ENCODE peak calls at places on chromosomes 6 and 20, in eight cellular contexts. E is neural crest cell, I is GM12865, S is fibroblast of mammary gland, Y is endothelial cell, Q is astrocyte of the cerebellum, N is foreskin keratinocyte, C is tibial artery. H is an unnamed sample.

GRCh38 chr20:56359212-56360132 is 698 bp downstream of the FAM210B start:
- DNase-seq in E (peak), I (peak), S (peak), Y (peak), Q (peak), N (peak), C (peak), H (no peak)

GRCh38 chr6:152454003-152454402 is 183.2 kb downstream of the SYNE1 start:
- DNase-seq in E (no peak), I (no peak), S (no peak), Y (no peak), Q (no peak), N (no peak), C (no peak), H (no peak)

GRCh38 chr6:115004204-115004603 is 661.4 kb upstream of the HS3ST5 start:
- DNase-seq in E (no peak), I (no peak), S (no peak), Y (no peak), Q (no peak), N (peak), C (no peak), H (no peak)

GRCh38 chr20:6395695-6396094 is 272.9 kb upstream of the FERMT1 start:
- DNase-seq in E (no peak), I (no peak), S (no peak), Y (no peak), Q (peak), N (peak), C (no peak), H (no peak)

GRCh38 chr6:166830185-166830890 is 126.0 kb downstream of the RNASET2 start:
- DNase-seq in E (no peak), I (peak), S (no peak), Y (no peak), Q (no peak), N (no peak), C (no peak), H (no peak)

GRCh38 chr20:45329497-45330319 is 18.5 kb downstream of the SDC4 start:
- DNase-seq in E (no peak), I (no peak), S (no peak), Y (no peak), Q (no peak), N (no peak), C (no peak), H (no peak)

GRCh38 chr6:89836637-89837222 is 7.0 kb downstream of the CASP8AP2 start:
- DNase-seq in E (no peak), I (peak), S (no peak), Y (no peak), Q (no peak), N (no peak), C (no peak), H (no peak)

GRCh38 chr20:33839591-33839990 is 28.4 kb downstream of the CHMP4B start:
- DNase-seq in E (no peak), I (no peak), S (no peak), Y (no peak), Q (no peak), N (no peak), C (no peak), H (no peak)

GRCh38 chr6:118558811-118559217 is 10.7 kb downstream of the PLN start:
- DNase-seq in E (no peak), I (peak), S (peak), Y (no peak), Q (no peak), N (no peak), C (no peak), H (no peak)

GRCh38 chr6:151847064-151847463 is 39.6 kb downstream of the ESR1 start:
- DNase-seq in E (peak), I (peak), S (peak), Y (peak), Q (peak), N (peak), C (no peak), H (no peak)

GRCh38 chr6:138422861-138423260 is 18.8 kb downstream of the HEBP2 start:
- DNase-seq in E (no peak), I (no peak), S (no peak), Y (no peak), Q (no peak), N (no peak), C (no peak), H (no peak)

GRCh38 chr20:6104493-6105188 is 18.2 kb downstream of the FERMT1 start:
- DNase-seq in E (no peak), I (no peak), S (peak), Y (no peak), Q (no peak), N (no peak), C (no peak), H (no peak)

GRCh38 chr6:151702851-151703629 is 104.4 kb upstream of the ESR1 start:
- DNase-seq in E (no peak), I (peak), S (no peak), Y (no peak), Q (no peak), N (no peak), C (no peak), H (no peak)

GRCh38 chr20:62822239-62822787 is 5.5 kb downstream of the COL9A3 start:
- DNase-seq in E (no peak), I (no peak), S (no peak), Y (no peak), Q (no peak), N (no peak), C (no peak), H (no peak)

DNA sequence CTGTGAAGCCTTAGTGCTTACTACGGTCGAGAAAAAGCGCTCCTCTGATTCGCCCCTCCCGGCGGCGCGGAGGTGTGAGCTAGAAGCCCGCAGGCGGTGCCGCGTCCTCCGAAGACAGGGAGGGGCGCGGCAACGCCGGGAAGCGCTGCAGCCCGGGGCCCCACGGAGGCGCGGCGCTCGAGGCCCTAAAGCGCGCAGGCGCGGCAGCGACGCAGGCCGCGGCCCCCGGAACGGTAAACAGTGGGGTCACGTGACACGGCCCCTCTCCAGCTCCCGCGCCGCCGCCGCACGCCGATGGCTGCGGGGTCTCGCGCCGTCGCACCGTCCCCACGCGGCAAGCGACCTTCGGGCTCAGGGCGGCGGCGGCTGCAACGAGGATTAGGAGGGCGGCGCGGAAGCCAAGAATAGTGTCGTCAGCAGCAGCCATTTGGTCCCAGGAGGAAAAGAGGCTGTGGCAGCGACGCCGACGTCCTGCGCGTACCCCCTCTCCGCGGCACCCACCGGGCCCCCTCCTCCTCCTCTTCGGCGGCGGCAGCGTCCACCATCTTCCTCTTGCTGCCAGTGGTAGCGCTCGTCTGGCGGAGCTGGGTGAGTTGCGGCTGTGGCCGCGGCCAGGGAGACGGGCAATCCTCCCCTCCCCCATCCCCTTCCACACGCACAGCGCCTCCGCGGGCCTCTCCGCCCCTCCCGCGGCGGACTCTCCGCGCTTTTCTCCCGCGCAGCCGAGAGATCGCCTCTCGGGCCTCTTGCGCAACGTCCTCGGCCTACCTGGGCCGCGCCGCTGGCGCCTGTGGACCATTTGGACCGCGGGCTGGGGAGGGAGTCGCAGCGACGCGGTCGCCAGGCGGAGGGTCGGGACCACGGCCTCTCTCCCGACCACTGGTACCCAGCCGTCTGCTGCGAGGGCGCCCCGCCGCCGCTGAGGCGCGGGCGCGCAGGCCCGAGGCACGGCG is at the start of gene PHF3:
- DNase-seq in E (peak), I (peak), S (peak), Y (peak), Q (peak), N (peak), C (peak), H (peak)
- TF ChIP-seq CTCF in E (peak), I (no peak), S (no peak), Y (no peak), Q (no peak), N (peak), C (no peak), H (peak)

GRCh38 chr6:44257007-44257752 is at the start of gene SLC35B2:
- DNase-seq in E (peak), I (peak), S (peak), Y (peak), Q (no peak), N (no peak), C (peak), H (no peak)
- TF ChIP-seq CTCF in E (peak), I (peak), S (no peak), Y (peak), Q (peak), N (peak), C (peak), H (peak)

GRCh38 chr6:134307870-134308269 is 10.0 kb downstream of the SGK1 start:
- DNase-seq in E (no peak), I (no peak), S (no peak), Y (no peak), Q (no peak), N (no peak), C (no peak), H (no peak)

GRCh38 chr6:134308800-134309199 is 9.1 kb downstream of the SGK1 start:
- DNase-seq in E (no peak), I (peak), S (no peak), Y (no peak), Q (no peak), N (no peak), C (no peak), H (no peak)

GRCh38 chr6:134299236-134299635 is 18.7 kb downstream of the SGK1 start:
- DNase-seq in E (no peak), I (no peak), S (peak), Y (no peak), Q (peak), N (peak), C (no peak), H (no peak)

GRCh38 chr6:134307074-134307473 is 10.8 kb downstream of the SGK1 start:
- DNase-seq in E (no peak), I (no peak), S (no peak), Y (no peak), Q (no peak), N (no peak), C (no peak), H (no peak)

GRCh38 chr6:134303903-134304302 is 14.0 kb downstream of the SGK1 start:
- DNase-seq in E (no peak), I (no peak), S (peak), Y (no peak), Q (no peak), N (no peak), C (no peak), H (no peak)
- TF ChIP-seq CTCF in E (no peak), I (no peak), S (no peak), Y (no peak), Q (no peak), N (no peak), C (no peak), H (no peak)

DNA sequence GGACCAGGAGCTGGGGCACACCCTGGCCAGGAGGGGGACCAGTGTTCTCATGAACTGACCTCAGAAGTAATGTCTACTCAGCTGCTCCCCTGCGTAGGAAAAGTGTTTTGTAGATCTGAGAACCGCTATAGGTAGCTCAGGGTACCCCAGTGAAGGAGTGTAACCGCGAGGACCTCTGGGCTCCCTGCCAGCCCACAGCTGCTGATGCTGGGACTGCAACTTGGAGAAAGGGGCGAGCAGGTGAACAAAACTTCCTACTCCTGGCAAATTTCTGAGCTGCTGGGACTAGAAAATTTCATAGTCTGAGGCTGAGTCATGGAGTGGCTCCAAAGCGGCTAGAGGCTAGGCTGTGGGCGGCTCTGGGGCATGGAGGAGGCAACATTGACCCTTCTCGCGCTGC is 51.9 kb downstream of the PYGB start:
- DNase-seq in E (no peak), I (no peak), S (peak), Y (no peak), Q (no peak), N (peak), C (no peak), H (no peak)
- TF ChIP-seq CTCF in E (no peak), I (no peak), S (no peak), Y (no peak), Q (peak), N (peak), C (no peak), H (no peak)

GRCh38 chr6:3355011-3355357 is 96.2 kb downstream of the PSMG4 start:
- DNase-seq in E (no peak), I (no peak), S (no peak), Y (no peak), Q (no peak), N (no peak), C (no peak), H (no peak)

GRCh38 chr6:3351837-3352524 is 93.2 kb downstream of the PSMG4 start:
- DNase-seq in E (no peak), I (no peak), S (no peak), Y (no peak), Q (no peak), N (no peak), C (no peak), H (no peak)

GRCh38 chr6:3352678-3353077 is 93.9 kb downstream of the PSMG4 start:
- DNase-seq in E (no peak), I (no peak), S (no peak), Y (no peak), Q (no peak), N (no peak), C (no peak), H (no peak)

GRCh38 chr6:3353939-3354338 is 95.2 kb downstream of the PSMG4 start:
- DNase-seq in E (no peak), I (no peak), S (no peak), Y (no peak), Q (no peak), N (no peak), C (no peak), H (no peak)

GRCh38 chr6:3353504-3353903 is 94.8 kb downstream of the PSMG4 start:
- DNase-seq in E (no peak), I (no peak), S (no peak), Y (no peak), Q (no peak), N (no peak), C (no peak), H (no peak)
- TF ChIP-seq CTCF in E (no peak), I (no peak), S (no peak), Y (no peak), Q (no peak), N (no peak), C (no peak), H (no peak)

GRCh38 chr20:50506270-50506579 is 4.0 kb upstream of the PTPN1 start:
- DNase-seq in E (no peak), I (no peak), S (no peak), Y (no peak), Q (no peak), N (no peak), C (no peak), H (no peak)
- TF ChIP-seq CTCF in E (no peak), I (no peak), S (peak), Y (no peak), Q (no peak), N (peak), C (no peak), H (no peak)

DNA sequence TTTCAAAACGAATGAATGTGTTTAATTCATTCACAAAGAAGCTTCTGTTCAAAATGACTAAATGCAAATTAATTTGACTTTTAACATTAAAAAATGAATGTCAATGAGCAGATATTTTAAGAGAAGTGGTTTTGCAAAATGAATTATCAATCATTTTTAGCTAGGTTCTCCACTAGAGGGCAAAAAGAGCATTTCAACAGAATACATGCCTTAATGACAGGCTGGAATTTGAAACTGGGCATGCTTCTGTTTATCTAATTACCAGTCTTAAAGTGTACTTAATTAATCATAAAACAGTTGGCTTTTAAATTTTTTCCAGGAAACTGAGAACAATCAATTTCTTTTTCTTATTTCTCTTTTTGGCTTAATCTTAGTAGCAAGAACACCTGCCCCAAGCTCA is 63.8 kb upstream of the TINAG start:
- DNase-seq in E (no peak), I (peak), S (peak), Y (no peak), Q (no peak), N (no peak), C (no peak), H (no peak)
- TF ChIP-seq CTCF in E (peak), I (peak), S (peak), Y (peak), Q (peak), N (peak), C (peak), H (peak)